ENCODE peak calls at places on chromosomes 13 and 19, in six cellular contexts. P, U, H, E, Y and T are unnamed samples.

GRCh38 chr13:113919761-113920160 is 54.1 kb downstream of the C13orf46 start:
- DNase-seq in U (no peak), E (no peak), Y (no peak), P (no peak), H (no peak), T (no peak)

GRCh38 chr19:46299004-46299509 is 2.2 kb downstream of the HIF3A start:
- DNase-seq in P (peak; percentile 99), E (peak; percentile 97), H (no peak), Y (peak; percentile 74), U (peak; percentile 99), T (peak; percentile 83)

GRCh38 chr13:50130686-50131051 is 115.4 kb downstream of the KCNRG start:
- DNase-seq in E (peak; percentile 31), P (peak; percentile 71), U (no peak), Y (no peak), H (peak; percentile 13), T (peak; percentile 39)

GRCh38 chr19:3062165-3063105 is at the start of gene TLE5:
- DNase-seq in U (no peak), H (peak; percentile 65), Y (no peak), E (peak; percentile 84), P (peak; percentile 76), T (peak; percentile 56)

GRCh38 chr19:10861118-10861651 is 10.2 kb upstream of the CARM1 start:
- DNase-seq in H (peak; percentile 55), E (peak; percentile 49), Y (no peak), U (no peak), P (no peak), T (peak; percentile 51)

GRCh38 chr19:42247631-42248199 is 5.3 kb upstream of the GSK3A start:
- DNase-seq in Y (no peak), P (no peak), H (no peak), E (no peak), U (no peak), T (no peak)

GRCh38 chr13:37869756-37870488 is at the start of gene TRPC4:
- DNase-seq in E (peak; percentile 29), H (no peak), U (no peak), Y (peak; percentile 48), P (peak; percentile 81), T (peak; percentile 75)

GRCh38 chr13:100506600-100507422 is 81.8 kb downstream of the GGACT start:
- DNase-seq in E (no peak), U (no peak), P (no peak), Y (no peak), H (no peak), T (no peak)

GRCh38 chr19:7887408-7888144 is 734 bp upstream of the LRRC8E start:
- DNase-seq in E (no peak), H (no peak), U (no peak), Y (no peak), P (no peak), T (no peak)

GRCh38 chr13:112204376-112204775 is 137.4 kb downstream of the SOX1 start:
- DNase-seq in U (no peak), P (no peak), E (no peak), H (no peak), Y (no peak), T (no peak)

GRCh38 chr13:51632643-51633357 is 48.5 kb downstream of the WDFY2 start:
- DNase-seq in Y (no peak), E (no peak), P (no peak), H (no peak), U (no peak), T (no peak)

GRCh38 chr13:43326100-43326499 is 302.7 kb downstream of the DNAJC15 start:
- DNase-seq in P (no peak), E (no peak), Y (no peak), H (no peak), U (no peak), T (no peak)

GRCh38 chr13:29756506-29756905 is 93.9 kb downstream of the UBL3 start:
- DNase-seq in P (no peak), H (no peak), E (no peak), Y (no peak), U (no peak), T (no peak)

GRCh38 chr19:27733551-27734266 is 1479.2 kb downstream of the UQCRFS1 start:
- DNase-seq in U (no peak), H (no peak), P (no peak), E (no peak), Y (no peak), T (no peak)

GRCh38 chr13:32587774-32588165 is 1.5 kb downstream of the PDS5B start:
- DNase-seq in E (no peak), U (no peak), P (no peak), Y (peak; percentile 45), H (no peak), T (peak; percentile 34)

GRCh38 chr13:76004411-76004810 is 368.3 kb downstream of the LMO7 start:
- DNase-seq in Y (no peak), P (no peak), U (no peak), H (no peak), E (no peak), T (no peak)

GRCh38 chr19:41521860-41522555 is 54.0 kb upstream of the CEACAM21 start:
- DNase-seq in U (no peak), P (no peak), E (peak; percentile 34), H (peak; percentile 59), Y (no peak), T (no peak)

GRCh38 chr13:100130930-100131511 is 42.1 kb downstream of the PCCA start:
- DNase-seq in H (no peak), E (no peak), U (no peak), P (no peak), Y (no peak), T (no peak)

GRCh38 chr19:53192771-53193533 is at the start of gene ZNF665:
- DNase-seq in E (peak; percentile 90), P (peak; percentile 93), H (peak; percentile 93), U (peak; percentile 83), Y (peak; percentile 78), T (peak; percentile 88)

GRCh38 chr13:99371956-99372355 is 64.8 kb upstream of the GPR183 start:
- DNase-seq in H (peak; percentile 66), E (no peak), P (no peak), U (no peak), Y (no peak), T (no peak)

GRCh38 chr13:106087201-106087600 is 448.3 kb downstream of the EFNB2 start:
- DNase-seq in E (peak; percentile 62), P (no peak), H (no peak), Y (no peak), U (no peak), T (no peak)

GRCh38 chr13:106088094-106088493 is 447.4 kb downstream of the EFNB2 start:
- DNase-seq in P (no peak), Y (no peak), E (no peak), H (no peak), U (no peak), T (no peak)

GRCh38 chr13:106089251-106089940 is 446.1 kb downstream of the EFNB2 start:
- DNase-seq in H (no peak), P (no peak), E (no peak), U (no peak), Y (no peak), T (no peak)

GRCh38 chr13:106078191-106078590 is 457.3 kb downstream of the EFNB2 start:
- DNase-seq in U (no peak), H (no peak), Y (no peak), E (no peak), P (no peak), T (no peak)

DNA sequence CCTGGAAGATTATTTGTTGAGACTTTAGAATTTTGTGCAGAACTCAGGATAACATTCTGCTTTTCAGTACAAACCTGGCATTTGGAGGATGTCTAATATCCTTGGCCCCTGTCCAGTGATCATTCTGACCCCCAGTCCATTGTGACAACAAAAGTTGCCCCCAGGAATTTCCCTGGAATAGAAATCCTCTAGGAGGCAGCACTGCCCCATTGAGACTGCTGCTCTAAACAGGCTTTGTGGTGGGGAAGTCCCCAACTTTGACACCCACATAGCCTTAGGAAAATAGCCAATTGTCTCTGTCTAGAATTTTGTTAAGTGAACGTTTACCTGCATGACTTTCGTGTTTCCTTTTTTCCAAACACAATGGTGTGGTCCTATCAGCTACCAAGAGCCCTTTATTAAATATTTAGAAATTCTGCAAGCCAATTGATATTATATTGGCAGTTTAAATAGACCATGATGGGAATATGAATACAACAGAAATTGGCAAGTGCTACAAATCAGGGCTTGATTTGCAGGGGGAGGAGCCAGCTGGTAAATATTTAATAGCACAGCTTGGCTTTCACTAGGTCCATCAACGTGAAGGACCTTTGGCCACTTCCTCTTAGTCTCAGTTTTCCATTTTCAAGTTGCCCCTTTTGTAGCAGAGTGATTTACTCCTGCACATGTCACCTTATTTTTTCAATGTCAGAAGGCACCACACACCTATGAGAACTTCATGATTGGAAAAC is 451.7 kb downstream of the EFNB2 start:
- DNase-seq in H (peak; percentile 41), Y (peak; percentile 44), P (no peak), U (no peak), E (peak; percentile 68), T (peak; percentile 79)
- TF ChIP-seq CTCF in H (peak; percentile 35), Y (peak; percentile 68), P (peak; percentile 17), U (peak; percentile 13), E (no peak), T (peak; percentile 79)

GRCh38 chr19:44694184-44694579 is 4.8 kb upstream of the CEACAM16 start:
- DNase-seq in P (no peak), H (peak; percentile 56), U (no peak), Y (no peak), E (no peak), T (no peak)
- TF ChIP-seq CTCF in P (no peak), H (peak; percentile 42), U (no peak), Y (peak; percentile 65), E (no peak), T (peak; percentile 36)

DNA sequence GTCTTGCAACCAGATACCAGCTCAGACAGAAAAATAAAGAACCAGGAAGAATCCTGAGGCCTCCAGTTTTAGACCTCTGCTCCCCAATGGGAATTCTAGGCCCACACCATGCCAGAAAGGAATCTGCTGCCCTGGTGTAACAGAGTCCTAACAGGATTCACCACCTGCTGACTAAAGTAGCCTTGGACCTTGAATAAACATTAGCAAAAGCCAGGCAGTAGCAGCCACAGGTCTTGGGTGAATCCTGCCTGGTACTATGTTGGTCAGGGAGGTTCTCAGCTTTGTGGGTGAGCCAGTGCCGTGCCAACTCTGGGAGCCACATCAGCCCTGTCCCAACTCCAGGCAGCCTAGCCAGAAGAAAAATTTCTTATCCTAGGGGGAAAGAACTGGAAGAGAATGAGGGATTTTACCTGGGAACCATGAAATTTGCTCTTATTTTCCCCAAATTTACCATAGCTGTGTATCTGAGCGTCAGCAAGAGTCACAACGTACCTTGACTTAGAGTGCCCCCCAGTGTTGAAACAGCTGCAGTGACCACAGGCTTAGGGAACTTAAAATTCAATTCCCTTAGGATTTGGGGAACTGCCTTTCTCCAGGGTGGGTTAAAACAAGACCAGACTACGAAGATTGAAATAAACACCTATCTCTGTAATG is 1895.6 kb upstream of the PRR20A start:
- DNase-seq in P (no peak), U (no peak), E (no peak), Y (no peak), H (no peak), T (peak; percentile 9)
- TF ChIP-seq CTCF in P (no peak), U (no peak), E (no peak), Y (peak; percentile 59), H (no peak), T (peak; percentile 10)

GRCh38 chr19:44517146-44517545 is 12.3 kb downstream of the CEACAM20 start:
- DNase-seq in Y (no peak), P (no peak), U (no peak), E (no peak), H (no peak), T (no peak)

GRCh38 chr19:44515907-44516306 is 13.6 kb downstream of the CEACAM20 start:
- DNase-seq in U (no peak), E (no peak), Y (no peak), P (no peak), H (no peak), T (no peak)

GRCh38 chr19:44515031-44515430 is 14.4 kb downstream of the CEACAM20 start:
- DNase-seq in P (no peak), H (no peak), Y (no peak), E (no peak), U (no peak), T (no peak)

GRCh38 chr19:44509478-44509877 is 9.2 kb upstream of the ZNF180 start:
- DNase-seq in E (no peak), P (no peak), Y (no peak), U (no peak), H (no peak), T (no peak)

GRCh38 chr19:44512326-44513298 is 12.3 kb upstream of the ZNF180 start:
- DNase-seq in P (no peak), H (peak; percentile 55), Y (peak; percentile 73), E (peak; percentile 50), U (no peak), T (peak; percentile 78)
- TF ChIP-seq CTCF in P (no peak), H (peak; percentile 53), Y (peak; percentile 77), E (no peak), U (no peak), T (peak; percentile 74)